ENCODE peak calls at places on chromosome 2, in four cellular contexts. Z is transverse colon, P is mammary epithelial cell, G is gastrocnemius medialis. W is an unnamed sample.

GRCh38 chr2:11822746-11823411 is 76.4 kb downstream of the LPIN1 start:
- DNase-seq in Z (peak), P (no peak), G (peak), W (peak)

GRCh38 chr2:98743835-98744234 is 12.9 kb upstream of the MGAT4A start:
- DNase-seq in Z (peak), P (no peak), G (no peak), W (peak)

GRCh38 chr2:216777637-216778273 is 82.1 kb downstream of the TNP1 start:
- DNase-seq in Z (no peak), P (peak), G (no peak), W (peak)

GRCh38 chr2:117686699-117687098 is 127.8 kb upstream of the DDX18 start:
- DNase-seq in Z (no peak), P (no peak), G (no peak), W (no peak)

GRCh38 chr2:74675090-74675489 is 21.0 kb downstream of the SEMA4F start:
- DNase-seq in Z (no peak), P (no peak), G (no peak), W (no peak)

GRCh38 chr2:104406273-104406726 is 447.6 kb upstream of the POU3F3 start:
- DNase-seq in Z (no peak), P (no peak), G (no peak), W (peak)

GRCh38 chr2:24787532-24787931 is 5.7 kb downstream of the PTRHD1 start:
- DNase-seq in Z (no peak), P (no peak), G (no peak), W (no peak)

GRCh38 chr2:157032019-157032418 is 225.5 kb upstream of the GALNT5 start:
- DNase-seq in Z (no peak), P (peak), G (no peak), W (peak)

GRCh38 chr2:134199123-134199522 is 54.7 kb upstream of the MGAT5 start:
- DNase-seq in Z (no peak), P (no peak), G (no peak), W (no peak)

GRCh38 chr2:59578349-59578748 is 975.1 kb downstream of the BCL11A start:
- DNase-seq in Z (no peak), P (no peak), G (no peak), W (no peak)

GRCh38 chr2:160381425-160381951 is 112.1 kb downstream of the RBMS1 start:
- DNase-seq in Z (no peak), P (no peak), G (no peak), W (no peak)

GRCh38 chr2:101341901-101342624 is 33.6 kb upstream of the RNF149 start:
- DNase-seq in Z (peak), P (peak), G (peak), W (peak)

GRCh38 chr2:215921884-215922283 is 91.5 kb downstream of the MREG start:
- DNase-seq in Z (no peak), P (peak), G (no peak), W (peak)

GRCh38 chr2:223613017-223613950 is 11.1 kb upstream of the SCG2 start:
- DNase-seq in Z (peak), P (peak), G (peak), W (peak)

GRCh38 chr2:62354771-62355550 is 151.0 kb downstream of the TMEM17 start:
- DNase-seq in Z (no peak), P (peak), G (no peak), W (peak)

GRCh38 chr2:217714268-217714643 is 288.5 kb downstream of the TNS1 start:
- DNase-seq in Z (peak), P (peak), G (peak), W (no peak)

GRCh38 chr2:218722876-218723477 is 12.3 kb downstream of the TTLL4 start:
- DNase-seq in Z (no peak), P (no peak), G (no peak), W (no peak)

GRCh38 chr2:230048010-230048671 is 20.6 kb downstream of the SLC16A14 start:
- DNase-seq in Z (no peak), P (peak), G (no peak), W (peak)

GRCh38 chr2:49002750-49003149 is 151.6 kb downstream of the FSHR start:
- DNase-seq in Z (no peak), P (no peak), G (no peak), W (no peak)

GRCh38 chr2:69770193-69770702 is 28.3 kb downstream of the ANXA4 start:
- DNase-seq in Z (peak), P (peak), G (peak), W (peak)

GRCh38 chr2:110106642-110107041 is 9.0 kb downstream of the MALL start:
- DNase-seq in Z (no peak), P (peak), G (no peak), W (peak)

GRCh38 chr2:218180728-218181127 is 14.0 kb upstream of the CXCR1 start:
- DNase-seq in Z (peak), P (no peak), G (no peak), W (no peak)

GRCh38 chr2:144504191-144504590 is 15.7 kb downstream of the ZEB2 start:
- DNase-seq in Z (no peak), P (no peak), G (no peak), W (no peak)

GRCh38 chr2:226690471-226691024 is 109.1 kb downstream of the IRS1 start:
- DNase-seq in Z (no peak), P (no peak), G (no peak), W (no peak)

GRCh38 chr2:148819019-148819418 is 56.0 kb upstream of the KIF5C start:
- DNase-seq in Z (no peak), P (no peak), G (no peak), W (no peak)

GRCh38 chr2:194380011-194380410 is 1277.0 kb upstream of the SLC39A10 start:
- DNase-seq in Z (no peak), P (no peak), G (no peak), W (no peak)

GRCh38 chr2:67046568-67046967 is 350.6 kb upstream of the ETAA1 start:
- DNase-seq in Z (no peak), P (peak), G (no peak), W (peak)

GRCh38 chr2:201643216-201643651 is at the start of gene TMEM237:
- DNase-seq in Z (peak), P (peak), G (peak), W (peak)

GRCh38 chr2:18425186-18425585 is 135.3 kb downstream of the RDH14 start:
- DNase-seq in Z (no peak), P (no peak), G (no peak), W (no peak)

GRCh38 chr2:215454519-215454918 is 18.7 kb upstream of the FN1 start:
- DNase-seq in Z (no peak), P (peak), G (no peak), W (peak)

GRCh38 chr2:217451634-217452033 is 551.2 kb downstream of the TNS1 start:
- DNase-seq in Z (no peak), P (peak), G (no peak), W (peak)

GRCh38 chr2:231372326-231372725 is 23.2 kb upstream of the B3GNT7 start:
- DNase-seq in Z (no peak), P (no peak), G (no peak), W (no peak)

GRCh38 chr2:121491566-121491965 is 39.1 kb upstream of the RNU4ATAC start:
- DNase-seq in Z (no peak), P (no peak), G (no peak), W (peak)

GRCh38 chr2:192444286-192444838 is 249.6 kb upstream of the TMEFF2 start:
- DNase-seq in Z (no peak), P (no peak), G (no peak), W (no peak)

GRCh38 chr2:101827246-101827645 is 129.7 kb downstream of the MAP4K4 start:
- DNase-seq in Z (no peak), P (peak), G (no peak), W (peak)

GRCh38 chr2:17958486-17959092 is 80.1 kb downstream of the KCNS3 start:
- DNase-seq in Z (no peak), P (no peak), G (no peak), W (no peak)

GRCh38 chr2:84781942-84782716 is 98.8 kb downstream of the TRABD2A start:
- DNase-seq in Z (peak), P (peak), G (no peak), W (peak)

GRCh38 chr2:37599688-37600525 is 71.5 kb downstream of the CDC42EP3 start:
- DNase-seq in Z (peak), P (no peak), G (no peak), W (no peak)

GRCh38 chr2:241890524-241891235 is 21.2 kb downstream of the RTP5 start:
- DNase-seq in Z (no peak), P (no peak), G (no peak), W (no peak)

DNA sequence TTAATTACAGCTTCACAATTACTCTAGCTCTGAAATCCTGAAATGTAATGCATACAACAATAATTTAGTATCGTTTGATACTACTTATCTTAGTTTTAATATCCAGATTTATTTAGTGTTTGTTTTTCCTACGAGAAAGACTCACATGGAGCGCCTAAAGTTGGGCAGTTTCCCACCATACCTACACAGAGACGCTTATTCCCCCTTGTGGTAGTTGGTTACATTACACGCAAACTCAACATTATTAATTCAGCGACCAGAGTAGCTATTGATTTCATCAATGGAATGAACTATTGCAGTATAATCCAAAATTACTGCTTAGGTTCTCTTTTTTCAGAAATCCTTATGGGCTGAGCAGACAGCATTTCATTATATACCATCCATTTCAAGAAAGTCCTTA is 164.0 kb upstream of the REG3G start:
- DNase-seq in Z (no peak), P (no peak), G (no peak), W (peak)
- TF ChIP-seq CTCF in Z (no peak), P (no peak), G (no peak), W (no peak)

GRCh38 chr2:234880551-234881211 is 71.1 kb upstream of the SH3BP4 start:
- DNase-seq in Z (no peak), P (peak), G (no peak), W (peak)
- H3K4me3 ChIP-seq in Z (no peak), P (no peak), G (no peak), W (no peak)

DNA sequence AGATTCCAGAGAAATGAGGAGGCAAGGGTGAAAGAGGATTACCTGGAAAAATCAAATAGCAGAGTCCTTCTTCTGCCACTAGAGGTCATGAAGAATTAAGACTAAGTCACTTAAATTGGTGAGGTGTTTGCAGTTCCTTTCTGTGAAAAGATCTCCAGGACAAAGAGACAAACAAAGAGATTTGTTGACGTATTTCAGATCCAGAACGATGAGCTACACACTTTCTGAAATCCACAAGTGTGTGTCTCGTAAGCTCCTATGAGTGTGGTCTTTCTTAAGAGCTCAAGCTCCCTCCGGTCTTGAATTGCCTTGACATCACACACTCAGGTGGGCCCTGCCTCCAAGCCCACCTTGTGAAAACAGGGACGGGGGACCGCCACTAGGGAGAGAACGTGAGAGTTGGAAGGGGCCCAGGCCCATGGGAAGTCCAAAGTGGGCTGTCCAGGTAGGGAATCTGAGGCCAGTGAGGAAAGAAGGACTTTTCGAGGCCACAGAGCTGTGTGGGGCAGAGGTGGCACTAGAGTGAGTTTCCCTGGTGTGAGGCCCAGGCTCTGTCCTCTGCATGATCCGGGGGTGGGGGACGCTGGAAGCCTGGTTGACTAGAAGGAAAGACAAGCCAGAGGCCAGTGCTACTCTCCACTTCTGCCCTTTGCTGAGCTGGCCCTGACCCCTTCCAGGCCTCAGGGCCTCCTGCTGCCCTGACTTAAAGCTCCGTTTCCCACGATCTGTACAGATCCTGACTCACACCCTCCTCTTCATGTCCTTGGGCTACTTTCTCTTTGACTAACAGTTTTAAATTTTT is 168.1 kb upstream of the NCK2 start:
- DNase-seq in Z (no peak), P (peak), G (no peak), W (peak)
- TF ChIP-seq CTCF in Z (peak), P (peak), G (no peak), W (peak)

GRCh38 chr2:173136614-173137013 is 61.0 kb downstream of the MAP3K20 start:
- DNase-seq in Z (no peak), P (no peak), G (no peak), W (no peak)
- H3K4me3 ChIP-seq in Z (no peak), P (no peak), G (no peak), W (no peak)

GRCh38 chr2:105953942-105954341 is 209.2 kb downstream of the NCK2 start:
- DNase-seq in Z (no peak), P (no peak), G (no peak), W (no peak)

GRCh38 chr2:105950521-105951389 is 206.0 kb downstream of the NCK2 start:
- DNase-seq in Z (no peak), P (no peak), G (no peak), W (peak)

GRCh38 chr2:105951390-105951694 is 206.6 kb downstream of the NCK2 start:
- DNase-seq in Z (no peak), P (no peak), G (no peak), W (no peak)

GRCh38 chr2:105952131-105952530 is 207.4 kb downstream of the NCK2 start:
- DNase-seq in Z (no peak), P (no peak), G (no peak), W (no peak)
- TF ChIP-seq CTCF in Z (no peak), P (no peak), G (no peak), W (no peak)

GRCh38 chr2:136058262-136058661 is 59.7 kb downstream of the CXCR4 start:
- DNase-seq in Z (no peak), P (no peak), G (no peak), W (no peak)
- H3K4me3 ChIP-seq in Z (no peak), P (no peak), G (no peak), W (no peak)

DNA sequence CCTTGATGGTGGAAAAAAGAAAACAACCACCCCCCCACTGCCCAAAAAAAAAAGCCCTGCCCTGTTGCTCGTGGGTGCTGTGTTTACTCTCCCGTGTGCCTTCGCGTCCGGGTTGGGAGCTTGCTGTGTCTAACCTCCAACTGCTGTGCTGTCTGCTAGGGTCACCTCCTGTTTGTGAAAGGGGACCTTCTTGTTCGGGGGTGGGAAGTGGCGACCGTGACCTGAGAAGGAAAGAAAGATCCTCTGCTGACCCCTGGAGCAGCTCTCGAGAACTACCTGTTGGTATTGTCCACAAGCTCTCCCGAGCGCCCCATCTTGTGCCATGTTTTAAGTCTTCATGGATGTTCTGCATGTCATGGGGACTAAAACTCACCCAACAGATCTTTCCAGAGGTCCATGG is 28.0 kb downstream of the MAL start:
- DNase-seq in Z (no peak), P (no peak), G (no peak), W (no peak)
- TF ChIP-seq CTCF in Z (no peak), P (no peak), G (no peak), W (no peak)

GRCh38 chr2:47093626-47094025 is 61.5 kb downstream of the STPG4 start:
- DNase-seq in Z (no peak), P (no peak), G (no peak), W (no peak)
- H3K4me3 ChIP-seq in Z (no peak), P (no peak), G (no peak), W (no peak)

DNA sequence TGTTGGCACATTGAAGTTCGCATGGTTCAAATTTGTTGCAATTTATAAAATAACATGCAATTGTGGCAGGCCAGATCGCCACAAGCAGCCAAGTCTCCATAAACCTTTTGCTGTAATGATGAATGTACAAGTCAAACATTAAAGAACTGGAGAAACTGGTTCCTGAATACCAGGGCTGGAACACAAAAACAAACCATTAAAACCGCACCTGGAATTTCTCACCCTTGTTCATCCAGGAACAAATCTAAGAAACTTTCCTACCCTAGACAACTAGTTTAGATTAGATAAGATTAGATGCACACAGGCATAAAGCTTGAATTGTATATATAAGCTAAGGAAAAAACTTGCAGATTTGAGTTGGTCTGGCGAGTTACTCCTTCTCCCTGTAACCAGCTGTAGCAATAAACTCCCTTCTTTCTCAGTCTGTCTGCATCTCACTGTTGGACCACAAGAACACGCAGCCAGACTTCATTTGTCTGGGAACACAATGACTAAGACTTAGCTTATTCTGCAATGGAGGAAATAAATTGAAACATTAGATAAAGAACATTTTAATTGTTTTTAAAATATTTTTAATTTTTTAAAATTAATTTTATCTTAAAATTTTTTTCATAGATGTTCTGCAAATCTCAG is 1835.5 kb upstream of the LRRTM1 start:
- DNase-seq in Z (peak), P (peak), G (no peak), W (peak)
- TF ChIP-seq CTCF in Z (no peak), P (no peak), G (no peak), W (no peak)

GRCh38 chr2:42970151-42970550 is 177.8 kb upstream of the HAAO start:
- DNase-seq in Z (no peak), P (no peak), G (no peak), W (no peak)

GRCh38 chr2:42973771-42974170 is 181.4 kb upstream of the HAAO start:
- DNase-seq in Z (no peak), P (no peak), G (no peak), W (no peak)

GRCh38 chr2:42974303-42974696 is 181.9 kb upstream of the HAAO start:
- DNase-seq in Z (no peak), P (no peak), G (no peak), W (no peak)

GRCh38 chr2:42971381-42971780 is 179.0 kb upstream of the HAAO start:
- DNase-seq in Z (no peak), P (no peak), G (no peak), W (no peak)

DNA sequence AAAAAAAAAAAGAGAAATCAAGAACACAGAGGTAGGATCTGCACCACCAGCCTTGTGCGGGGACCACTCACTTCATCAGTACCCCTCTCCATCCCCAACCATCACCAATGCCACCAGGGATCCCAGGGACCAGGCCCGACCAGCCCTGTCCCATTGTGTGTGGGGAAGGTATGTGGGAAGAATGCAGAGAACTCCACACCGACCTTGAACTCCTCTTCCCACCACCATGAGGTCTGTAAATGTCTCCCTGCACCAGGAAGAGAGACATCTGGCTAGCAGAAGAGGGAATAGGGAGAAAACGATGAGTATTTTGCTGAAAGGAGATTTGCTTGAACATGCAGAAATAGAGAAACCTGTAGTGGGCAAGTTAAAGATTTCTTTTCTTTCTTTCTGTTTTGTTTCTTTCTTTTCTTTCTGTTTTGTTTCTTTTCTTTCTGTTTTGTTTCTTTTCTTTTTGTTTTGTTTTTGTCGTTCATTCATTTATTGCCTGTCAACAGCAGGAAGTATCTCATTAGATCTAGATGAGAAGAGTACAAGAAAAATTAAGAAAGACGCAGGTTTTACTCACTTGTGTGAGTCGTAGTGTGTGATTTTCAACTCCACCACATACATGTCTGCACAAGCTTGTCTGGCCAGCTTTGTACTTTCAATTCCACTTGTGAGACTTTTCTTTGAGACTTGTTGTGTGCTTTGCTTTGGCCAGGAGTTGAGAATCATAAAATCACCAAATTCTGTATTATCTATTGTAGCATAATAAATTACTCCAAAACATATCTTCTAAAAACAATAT is 179.8 kb upstream of the HAAO start:
- DNase-seq in Z (no peak), P (peak), G (no peak), W (peak)
- H3K4me3 ChIP-seq in Z (no peak), P (no peak), G (no peak), W (no peak)